ENCODE peak calls at places on chromosome 11, in seven cellular contexts. E is H9, N is mesendoderm, A is neuronal stem cell, Q is IMR-90, D is H1, Y is trophoblast cell. I is an unnamed sample.

GRCh38 chr11:69292221-69292648 is 1.7 kb upstream of the MYEOV start:
- DNase-seq in N (peak; percentile 81), A (peak; percentile 17), D (no peak), E (peak; percentile 71), Q (no peak), Y (no peak), I (no peak)

GRCh38 chr11:28606930-28607329 is 498.7 kb downstream of the METTL15 start:
- DNase-seq in Y (no peak), E (peak; percentile 65), A (no peak), D (no peak), Q (no peak), N (peak; percentile 70), I (peak; percentile 67)

GRCh38 chr11:111322534-111322933 is 24.2 kb downstream of the POU2AF3 start:
- DNase-seq in N (no peak), D (no peak), E (no peak), Q (no peak), Y (no peak), A (no peak), I (no peak)

GRCh38 chr11:15654397-15654915 is 539.7 kb downstream of the INSC start:
- DNase-seq in E (no peak), A (no peak), Y (no peak), D (no peak), N (no peak), Q (no peak), I (no peak)

GRCh38 chr11:2701898-2702434 is 2.2 kb upstream of the KCNQ1OT1 start:
- DNase-seq in Q (no peak), D (no peak), Y (no peak), E (no peak), N (no peak), A (no peak), I (no peak)

GRCh38 chr11:124801014-124801413 is 808 bp upstream of the MSANTD2 start:
- DNase-seq in Q (peak; percentile 39), N (no peak), Y (peak; percentile 42), D (no peak), A (no peak), E (no peak), I (peak; percentile 70)

GRCh38 chr11:67024410-67024809 is 1.5 kb downstream of the SYT12 start:
- DNase-seq in N (no peak), Q (no peak), Y (no peak), A (no peak), D (no peak), E (no peak), I (no peak)

GRCh38 chr11:68337399-68337835 is 25.0 kb downstream of the LRP5 start:
- DNase-seq in E (no peak), Y (no peak), A (no peak), D (no peak), N (no peak), Q (no peak), I (no peak)

GRCh38 chr11:35540526-35540925 is 15.1 kb upstream of the PAMR1 start:
- DNase-seq in E (no peak), Q (peak; percentile 45), D (no peak), Y (no peak), N (no peak), A (no peak), I (peak; percentile 54)

GRCh38 chr11:69311767-69312385 is 17.9 kb downstream of the MYEOV start:
- DNase-seq in Y (no peak), Q (no peak), D (no peak), E (no peak), N (no peak), A (no peak), I (peak; percentile 38)

GRCh38 chr11:1863352-1864215 is 10.7 kb downstream of the LSP1 start:
- DNase-seq in D (no peak), N (peak; percentile 86), Y (peak; percentile 85), A (peak; percentile 58), Q (peak; percentile 86), E (peak; percentile 51), I (peak; percentile 92)

GRCh38 chr11:118290923-118291322 is 13.6 kb upstream of the CD3E start:
- DNase-seq in E (peak; percentile 45), N (peak; percentile 59), Q (no peak), Y (peak; percentile 29), D (no peak), A (no peak), I (no peak)

GRCh38 chr11:64340671-64341335 is 799 bp downstream of the CCDC88B start:
- DNase-seq in D (no peak), Y (no peak), E (peak; percentile 93), N (peak; percentile 86), Q (no peak), A (peak; percentile 62), I (no peak)

GRCh38 chr11:47186937-47187681 is 875 bp upstream of the PACSIN3 start:
- DNase-seq in N (peak; percentile 78), Q (peak; percentile 54), D (no peak), A (peak; percentile 40), Y (no peak), E (peak; percentile 77), I (peak; percentile 74)

GRCh38 chr11:82869657-82870056 is 30.6 kb downstream of the PRCP start:
- DNase-seq in Q (no peak), N (no peak), Y (no peak), E (no peak), D (no peak), A (no peak), I (peak; percentile 17)

GRCh38 chr11:105609341-105609781 is 512 bp upstream of the GRIA4 start:
- DNase-seq in D (no peak), E (peak; percentile 51), A (no peak), Q (peak; percentile 17), Y (no peak), N (peak; percentile 58), I (peak; percentile 60)

GRCh38 chr11:73999581-74000306 is 9.1 kb downstream of the UCP3 start:
- DNase-seq in D (no peak), N (no peak), E (no peak), A (no peak), Y (no peak), Q (no peak), I (no peak)

GRCh38 chr11:69044111-69045013 is 4.4 kb upstream of the TPCN2 start:
- DNase-seq in D (peak; percentile 64), E (peak; percentile 90), Q (peak; percentile 72), A (peak; percentile 43), Y (no peak), N (peak; percentile 94), I (peak; percentile 84)

DNA sequence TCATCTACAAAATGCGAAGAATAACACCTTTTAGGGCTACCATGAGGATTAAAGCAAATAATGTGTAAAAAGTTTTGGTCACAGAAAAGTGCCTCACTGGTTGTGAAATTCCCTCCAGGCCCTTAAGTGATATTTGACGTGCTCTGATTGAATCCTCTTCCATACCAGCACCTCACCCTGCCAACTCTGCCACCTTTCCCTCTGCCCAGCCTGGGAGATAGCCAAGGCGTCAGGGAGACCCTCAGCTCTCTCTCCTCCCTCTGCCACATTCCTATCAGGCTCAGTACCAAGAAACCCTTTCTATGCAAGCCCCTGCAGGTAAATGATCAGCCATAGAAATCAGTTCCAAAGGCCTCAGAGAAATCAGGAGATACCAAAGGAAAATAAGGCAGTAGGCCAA is 21.4 kb downstream of the PLEKHA7 start:
- DNase-seq in Q (no peak), A (no peak), Y (no peak), N (no peak), D (no peak), E (no peak), I (no peak)
- H3K4ac ChIP-seq in Q (no peak overlapping the region), A (no peak overlapping the region), Y (no peak overlapping the region), N (no peak overlapping the region), D (no peak overlapping the region), E (no peak overlapping the region), I (no peak overlapping the region)

GRCh38 chr11:126791446-126791845 is 209.1 kb downstream of the KIRREL3 start:
- DNase-seq in A (no peak), Q (no peak), N (peak; percentile 60), E (peak; percentile 75), D (peak; percentile 7), Y (no peak), I (no peak)

GRCh38 chr11:126791991-126792390 is 208.6 kb downstream of the KIRREL3 start:
- DNase-seq in A (no peak), E (no peak), N (no peak), Y (no peak), D (no peak), Q (peak; percentile 49), I (no peak)

GRCh38 chr11:126790550-126790981 is 210.0 kb downstream of the KIRREL3 start:
- DNase-seq in A (no peak), D (peak; percentile 44), N (peak; percentile 81), Y (no peak), Q (peak; percentile 98), E (peak; percentile 57), I (peak; percentile 64)

GRCh38 chr11:126797801-126798200 is 202.8 kb downstream of the KIRREL3 start:
- DNase-seq in D (no peak), N (no peak), A (no peak), Y (no peak), E (no peak), Q (no peak), I (no peak)

DNA sequence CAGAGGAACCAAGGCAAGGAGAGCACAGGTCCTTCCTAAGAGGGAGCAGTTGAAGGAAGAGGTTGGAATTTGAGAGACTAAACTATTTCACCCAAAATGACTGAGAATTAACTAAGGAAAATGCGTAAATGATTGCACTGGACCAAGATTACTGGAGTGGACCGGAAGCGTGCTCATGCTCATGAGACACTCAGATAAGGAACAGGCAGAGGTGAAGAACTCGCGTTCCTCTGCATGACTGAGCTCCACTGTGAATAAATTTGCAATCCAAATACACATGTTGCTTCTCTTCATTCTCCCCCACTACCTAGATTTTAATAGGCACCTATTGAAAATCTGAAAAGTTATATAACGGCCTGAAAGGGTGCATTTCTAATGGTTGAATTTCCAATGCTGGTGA is 207.0 kb downstream of the KIRREL3 start:
- DNase-seq in E (no peak), A (no peak), Q (no peak), Y (no peak), N (no peak), D (no peak), I (no peak)
- H3K23ac ChIP-seq in E (no peak overlapping the region), A (no peak overlapping the region), Q (no peak overlapping the region), Y (no peak overlapping the region), N (no peak overlapping the region), D (no peak overlapping the region), I (no peak overlapping the region)

DNA sequence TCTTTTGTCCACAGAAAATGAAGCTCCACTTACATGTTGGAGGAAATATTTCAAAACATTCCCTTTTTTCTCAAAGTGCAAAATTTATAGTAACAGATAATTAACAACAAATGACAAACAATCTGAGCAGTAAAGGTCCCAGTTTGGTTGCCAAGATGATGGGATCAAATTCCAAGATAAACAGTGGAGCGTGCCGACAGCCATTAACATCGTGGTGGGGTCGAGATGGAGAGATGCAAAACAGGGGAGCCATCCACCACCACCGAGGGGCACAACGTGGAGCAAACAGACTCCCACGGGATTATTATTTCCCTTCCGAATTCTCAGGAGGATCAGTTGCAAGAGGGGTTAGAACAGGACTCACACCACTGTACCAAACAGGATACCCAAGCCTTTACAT is 17.2 kb downstream of the MPPED2 start:
- DNase-seq in A (no peak), E (no peak), Q (no peak), N (no peak), D (no peak), Y (no peak), I (no peak)
- H3K4ac ChIP-seq in A (no peak overlapping the region), E (no peak overlapping the region), Q (no peak overlapping the region), N (no peak overlapping the region), D (no peak overlapping the region), Y (no peak overlapping the region), I (no peak overlapping the region)

DNA sequence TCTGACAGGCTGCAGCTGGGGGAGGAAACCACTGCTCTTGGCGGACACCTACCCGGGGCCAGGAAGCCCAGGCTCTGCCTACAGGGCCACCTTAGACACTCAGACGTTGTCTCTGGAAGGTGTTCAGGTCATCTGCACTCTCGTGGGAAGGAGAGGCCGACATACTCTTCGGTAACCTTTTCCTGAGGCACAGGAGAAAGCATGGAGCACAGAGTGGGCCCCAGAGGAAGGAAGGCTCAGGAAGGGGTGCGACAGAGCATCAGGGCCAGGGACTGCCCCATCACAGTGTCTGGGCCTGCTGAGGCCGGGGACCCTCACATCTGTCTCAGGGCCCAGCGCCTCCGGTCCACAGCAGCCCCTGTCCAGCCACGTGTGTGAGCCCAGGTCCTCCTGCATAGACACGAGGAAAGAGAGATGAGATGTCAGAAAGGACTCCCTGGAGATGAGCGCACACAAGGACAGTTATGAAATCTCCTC is 18.2 kb upstream of the TUB start:
- DNase-seq in Q (no peak), N (no peak), D (no peak), E (no peak), A (no peak), Y (no peak), I (no peak)
- H3K23ac ChIP-seq in Q (no peak overlapping the region), N (no peak overlapping the region), D (no peak overlapping the region), E (no peak overlapping the region), A (no peak overlapping the region), Y (no peak overlapping the region), I (no peak overlapping the region)

I was measured in mesenchymal stem cell.